ENCODE peak calls at places on chromosomes 3 and 15, in four cellular contexts. M is activated T-cell treated with anti-CD3 and anti-CD28 coated beads, Interleukin-2, amount 50 U/mL, for 72 hours; G is T-helper 2 cell; T is heart left ventricle. W is an unnamed sample.

GRCh38 chr15:70794596-70795310 is 31.4 kb upstream of the UACA start:
- DNase-seq in M (no peak), G (no peak), T (no peak), W (no peak)

GRCh38 chr3:40782086-40782721 is 257.4 kb downstream of the ZNF621 start:
- DNase-seq in M (no peak), G (no peak), T (no peak), W (no peak)

GRCh38 chr3:52367891-52368880 is 52.1 kb downstream of the DNAH1 start:
- DNase-seq in M (no peak), G (no peak), T (no peak), W (peak)

GRCh38 chr3:115922681-115923347 is 299.5 kb downstream of the GAP43 start:
- DNase-seq in M (no peak), G (no peak), T (no peak), W (no peak)

GRCh38 chr3:128551464-128551863 is 58.5 kb upstream of the GATA2 start:
- DNase-seq in M (no peak), G (no peak), T (no peak), W (no peak)

GRCh38 chr3:78571486-78571885 is 1196.3 kb downstream of the ROBO1 start:
- DNase-seq in M (no peak), G (no peak), T (no peak), W (no peak)

GRCh38 chr3:42670670-42671069 is 14.7 kb upstream of the KLHL40 start:
- DNase-seq in M (no peak), G (no peak), T (no peak), W (no peak)

GRCh38 chr3:58352624-58353023 is 19.9 kb downstream of the PXK start:
- DNase-seq in M (no peak), G (no peak), T (no peak), W (no peak)

GRCh38 chr15:29925227-29926082 is 103.2 kb upstream of the TJP1 start:
- DNase-seq in M (peak), G (no peak), T (peak), W (peak)